ENCODE peak calls at places on chromosomes 13 and 19, in nine cellular contexts. P is lower lobe of right lung; C is MM.1S; R is CD4-positive, alpha-beta T cell; W is colonic mucosa; X is G401; B is left ventricle myocardium superior; E is Peyer's patch; I is fibroblast of lung. T is an unnamed sample.

GRCh38 chr19:12580180-12580694 is 29.0 kb upstream of the ZNF564 start:
- DNase-seq in B (no peak), P (no peak), X (no peak), E (no peak), C (no peak), I (no peak), R (no peak), W (no peak), T (peak)

GRCh38 chr19:44696939-44697669 is 1.8 kb upstream of the CEACAM16 start:
- DNase-seq in R (no peak), X (no peak), E (no peak), C (no peak), I (no peak), B (no peak), P (no peak), W (no peak), T (no peak)

GRCh38 chr13:40546047-40546446 is 120.4 kb downstream of the FOXO1 start:
- DNase-seq in C (no peak), B (no peak), R (no peak), I (no peak), P (no peak), E (no peak), W (no peak), X (no peak), T (no peak)

GRCh38 chr13:94007072-94007471 is 472.4 kb downstream of the DCT start:
- DNase-seq in W (no peak), B (no peak), I (no peak), C (no peak), E (no peak), P (no peak), R (no peak), X (no peak), T (no peak)

GRCh38 chr13:24150613-24151012 is 9.9 kb upstream of the SPATA13 start:
- DNase-seq in E (no peak), P (no peak), W (no peak), I (no peak), X (no peak), B (no peak), C (no peak), R (no peak), T (no peak)

GRCh38 chr13:30806784-30807183 is 71.4 kb downstream of the ALOX5AP start:
- DNase-seq in B (no peak), W (no peak), I (peak), P (no peak), X (no peak), E (no peak), R (no peak), C (no peak), T (no peak)

GRCh38 chr13:52156724-52157251 is 2.6 kb downstream of the NEK3 start:
- DNase-seq in P (no peak), C (no peak), E (no peak), X (no peak), I (no peak), W (no peak), B (no peak), R (no peak), T (no peak)

GRCh38 chr13:114173753-114174152 is 5.3 kb upstream of the CFAP97D2 start:
- DNase-seq in E (no peak), C (no peak), I (peak), X (no peak), W (no peak), P (no peak), B (no peak), R (no peak), T (no peak)

GRCh38 chr13:93953856-93954255 is 525.6 kb downstream of the DCT start:
- DNase-seq in I (no peak), C (no peak), X (no peak), B (no peak), E (no peak), W (no peak), P (no peak), R (no peak), T (no peak)

GRCh38 chr19:50659318-50660082 is 10.3 kb downstream of the C19orf81 start:
- DNase-seq in C (no peak), P (no peak), R (no peak), B (no peak), W (no peak), X (no peak), I (no peak), E (no peak), T (no peak)